ENCODE peak calls at places on chromosome 15, in four cellular contexts. L is NCI-H1048, Y is NCI-H1105 treated with DMSO at 0.1 percent for 48 hours, A is uterus. H is an unnamed sample.

GRCh38 chr15:70031680-70032079 is 66.0 kb downstream of the TLE3 start:
- DNase-seq in Y (no peak), L (no peak), A (no peak), H (no peak)

GRCh38 chr15:42595641-42596240 is 20.3 kb downstream of the STARD9 start:
- DNase-seq in Y (no peak), A (no peak), L (no peak), H (no peak)

GRCh38 chr15:57652481-57652880 is 54.0 kb upstream of the POLR2M start:
- DNase-seq in A (no peak), L (no peak), Y (no peak), H (no peak)

GRCh38 chr15:33545866-33546265 is 235.1 kb downstream of the RYR3 start:
- DNase-seq in Y (no peak), L (no peak), A (no peak), H (no peak)

GRCh38 chr15:59294961-59295741 is 77.5 kb downstream of the MYO1E start:
- DNase-seq in A (peak), Y (peak), L (no peak), H (no peak)

GRCh38 chr15:64678126-64678819 is 97.1 kb downstream of the RBPMS2 start:
- DNase-seq in A (no peak), Y (no peak), L (no peak), H (no peak)

GRCh38 chr15:99733268-99734039 is at the start of gene LYSMD4:
- DNase-seq in L (peak), A (peak), Y (peak), H (peak)

GRCh38 chr15:52551762-52552161 is 17.1 kb downstream of the ARPP19 start:
- DNase-seq in L (no peak), Y (no peak), A (no peak), H (no peak)

GRCh38 chr15:36399276-36399675 is 180.2 kb upstream of the CDIN1 start:
- DNase-seq in Y (no peak), L (no peak), A (no peak), H (no peak)

GRCh38 chr15:41648770-41649169 is 11.4 kb upstream of the MGA start:
- DNase-seq in Y (no peak), A (no peak), L (no peak), H (no peak)

GRCh38 chr15:50168778-50169411 is 13.1 kb upstream of the SLC27A2 start:
- DNase-seq in L (no peak), Y (no peak), A (no peak), H (no peak)